ENCODE peak calls at places on chromosomes 2 and 18, in five cellular contexts. N is activated CD4-positive, alpha-beta T cell treated with anti-CD3 and anti-CD28 coated beads, Interleukin-2, amount 50 U/mL, for 24 hours; D is EL; P is tibial artery; R is stimulated activated CD4-positive, alpha-beta T cell treated with anti-CD3 and anti-CD28 coated beads, Interleukin-2, amount 100 ng/mL, for 24 hours. Y is an unnamed sample.

GRCh38 chr2:72032481-72033041 is 115.1 kb downstream of the CYP26B1 start:
- DNase-seq in N (no peak), P (no peak), R (no peak), D (no peak), Y (no peak)

GRCh38 chr2:205685314-205686230 is 3.3 kb downstream of the NRP2 start:
- DNase-seq in R (no peak), D (peak), N (no peak), P (no peak), Y (no peak)

GRCh38 chr2:37276291-37276690 is 44.8 kb downstream of the NDUFAF7 start:
- DNase-seq in P (no peak), R (no peak), D (no peak), N (no peak), Y (no peak)

GRCh38 chr2:237260032-237260431 is 153.9 kb downstream of the COL6A3 start:
- DNase-seq in P (no peak), D (no peak), R (no peak), N (no peak), Y (no peak)

GRCh38 chr2:5705490-5705889 is 13.3 kb downstream of the SOX11 start:
- DNase-seq in R (no peak), D (no peak), P (no peak), N (no peak), Y (no peak)

GRCh38 chr18:55786651-55787272 is 198.8 kb upstream of the TCF4 start:
- DNase-seq in P (no peak), N (no peak), D (no peak), R (no peak), Y (no peak)

GRCh38 chr2:79585701-79586428 is 73.0 kb downstream of the CTNNA2 start:
- DNase-seq in P (no peak), D (peak), N (no peak), R (no peak), Y (no peak)

GRCh38 chr2:39730276-39730675 is 48.8 kb downstream of the THUMPD2 start:
- DNase-seq in N (no peak), D (no peak), P (no peak), R (no peak), Y (no peak)

GRCh38 chr2:95056461-95057459 is 31.3 kb downstream of the MAL start:
- DNase-seq in N (no peak), P (peak), R (no peak), D (peak), Y (no peak)

Y was measured in dermis microvascular lymphatic vessel endothelial cell.